ENCODE peak calls at places on chromosomes 6 and 20, in nine cellular contexts. X is colonic mucosa, V is stomach, O is lower lobe of right lung, M is tibial artery, R is left ventricle myocardium inferior, N is adrenal gland, F is psoas muscle, Z is sigmoid colon. U is an unnamed sample.

GRCh38 chr6:159751448-159751847 is 10.4 kb upstream of the ACAT2 start:
- DNase-seq in X (no peak), F (no peak), R (no peak), V (no peak), N (no peak), Z (no peak), O (no peak), M (no peak), U (no peak)

GRCh38 chr20:2840967-2841531 is 504 bp downstream of the VPS16 start:
- DNase-seq in F (peak; percentile 80), Z (peak; percentile 86), R (peak; percentile 61), X (peak; percentile 49), N (peak; percentile 69), M (peak; percentile 68), O (peak; percentile 74), V (peak; percentile 35), U (no peak)

GRCh38 chr6:34043371-34043770 is 102.5 kb downstream of the GRM4 start:
- DNase-seq in Z (no peak), V (no peak), R (no peak), O (no peak), M (no peak), N (no peak), F (no peak), X (no peak), U (no peak)

GRCh38 chr6:31528307-31528777 is 420 bp upstream of the MCCD1 start:
- DNase-seq in M (no peak), V (no peak), Z (no peak), O (no peak), X (no peak), N (no peak), F (no peak), R (no peak), U (no peak)

GRCh38 chr6:106066984-106067383 is 19.2 kb upstream of the PRDM1 start:
- DNase-seq in F (no peak), N (no peak), O (no peak), V (no peak), Z (no peak), X (no peak), M (no peak), R (no peak), U (no peak)

GRCh38 chr6:3230275-3231212 is 3.1 kb upstream of the TUBB2B start:
- DNase-seq in R (no peak), F (no peak), Z (no peak), O (no peak), M (no peak), X (no peak), N (no peak), V (no peak), U (no peak)

GRCh38 chr6:159541296-159541695 is 151.7 kb downstream of the SOD2 start:
- DNase-seq in O (no peak), F (no peak), V (no peak), Z (no peak), R (no peak), M (no peak), N (no peak), X (no peak), U (no peak)

GRCh38 chr6:41445268-41445667 is 100.9 kb upstream of the FOXP4 start:
- DNase-seq in O (no peak), X (no peak), V (no peak), M (no peak), Z (no peak), N (no peak), R (no peak), F (no peak), U (no peak)

GRCh38 chr20:381581-382290 is 1.2 kb downstream of the TRIB3 start:
- DNase-seq in M (peak; percentile 54), N (peak; percentile 78), O (peak; percentile 87), Z (peak; percentile 83), R (peak; percentile 66), V (peak; percentile 79), X (peak; percentile 88), F (peak; percentile 82), U (no peak)

GRCh38 chr6:32046450-32047083 is 8.4 kb downstream of the CYP21A2 start:
- DNase-seq in Z (peak; percentile 84), V (no peak), O (no peak), R (peak; percentile 40), X (peak; percentile 23), F (peak; percentile 80), M (peak; percentile 67), N (peak; percentile 77), U (no peak)

GRCh38 chr6:24537771-24538385 is 43.1 kb downstream of the ALDH5A1 start:
- DNase-seq in X (no peak), O (no peak), R (no peak), Z (no peak), F (no peak), N (no peak), M (no peak), V (no peak), U (no peak)

GRCh38 chr6:82525775-82526515 is 162.3 kb downstream of the TPBG start:
- DNase-seq in Z (no peak), F (no peak), M (no peak), O (no peak), X (no peak), N (no peak), R (no peak), V (no peak), U (no peak)
- H3K4me3 ChIP-seq in Z (no peak overlapping the region), F (no peak overlapping the region), M (no peak overlapping the region), O (no peak overlapping the region), X (no peak overlapping the region), N (no peak overlapping the region), R (no peak overlapping the region), V (no peak overlapping the region), U (no peak overlapping the region)

DNA sequence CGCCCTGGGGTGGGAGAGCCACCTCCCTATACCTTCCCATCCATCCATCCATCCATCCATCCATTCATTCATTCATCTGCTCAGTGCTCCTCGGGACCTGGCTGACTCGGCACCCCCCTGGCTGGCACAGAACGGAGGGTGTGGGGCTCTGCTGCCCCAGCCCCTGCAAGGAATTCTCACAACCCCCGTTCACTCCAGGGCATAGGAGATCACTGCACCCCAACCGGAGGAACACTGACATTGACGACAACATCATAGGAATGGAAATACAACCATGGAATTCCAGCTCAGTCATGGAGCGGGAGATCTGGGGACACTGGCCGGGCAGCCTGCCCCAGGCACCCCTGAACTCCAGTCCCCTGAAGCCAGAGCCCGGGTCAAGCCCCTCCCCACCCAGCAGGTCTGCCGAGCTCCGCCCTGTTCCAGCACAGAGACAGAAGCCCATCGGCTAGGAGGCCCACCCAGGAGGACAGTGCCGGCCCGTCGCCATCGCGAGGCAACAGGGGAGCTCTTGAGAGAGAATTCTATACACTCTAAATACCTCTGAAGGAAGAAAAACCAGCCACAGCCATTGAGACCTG is 27.9 kb upstream of the MRGBP start:
- DNase-seq in R (no peak), N (no peak), F (peak; percentile 28), Z (no peak), O (peak; percentile 28), X (no peak), M (no peak), V (no peak), U (no peak)
- H3K4me1 ChIP-seq in R (peaks cover 9% of the 10 kb centered on the region), N (peaks cover 15% of the 10 kb centered on the region), F (no peaks in the 10 kb centered on the region), Z (peaks cover 15% of the 10 kb centered on the region), O (no peaks in the 10 kb centered on the region), X (no peaks in the 10 kb centered on the region), M (peaks cover 7% of the 10 kb centered on the region), V (peaks cover 5% of the 10 kb centered on the region), U (no peaks in the 10 kb centered on the region)

DNA sequence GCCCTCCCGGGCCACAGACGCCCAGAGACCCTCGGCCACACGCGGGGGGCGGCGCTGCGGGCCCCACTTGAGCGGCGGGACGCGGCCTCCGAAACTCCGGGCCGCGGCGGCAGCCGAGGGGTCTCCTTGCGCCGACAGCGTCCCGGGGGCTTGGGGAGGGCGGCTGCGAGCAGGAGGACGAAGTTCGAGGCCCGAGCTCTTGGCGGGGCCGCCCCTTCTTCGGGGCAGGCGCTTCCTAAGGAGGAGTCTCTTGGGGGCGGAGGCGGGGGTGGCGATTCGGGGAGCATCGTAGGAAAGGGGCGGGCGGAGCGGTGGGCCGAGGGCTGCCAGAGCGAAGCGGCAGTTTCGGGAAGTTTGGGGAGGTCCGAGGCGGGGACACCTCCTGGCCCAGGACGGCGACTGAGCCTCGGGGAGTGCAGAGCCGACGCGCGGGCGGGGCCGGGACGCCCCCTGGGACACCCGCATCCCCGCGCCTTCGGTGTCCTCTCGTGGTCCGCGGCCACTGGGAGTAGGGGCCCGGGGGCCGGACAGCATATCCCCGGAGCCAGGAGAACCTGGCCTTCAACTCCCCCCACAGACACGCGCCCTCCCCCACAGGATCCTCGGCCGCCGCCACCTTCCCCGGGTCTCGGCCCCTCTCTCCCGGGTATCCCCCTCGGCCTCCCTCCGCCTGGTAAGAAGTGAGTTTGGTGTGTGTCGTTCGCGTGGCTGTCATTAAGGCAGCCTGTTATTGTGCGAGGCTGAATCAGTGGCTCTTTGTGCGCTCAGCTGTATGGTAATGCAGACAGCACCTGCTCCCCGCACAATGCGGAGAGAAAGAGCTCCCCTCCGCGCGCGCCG is 613 bp upstream of the DLL1 start:
- DNase-seq in N (peak; percentile 75), O (peak; percentile 68), R (peak; percentile 78), F (peak; percentile 75), X (peak; percentile 75), V (peak; percentile 57), M (peak; percentile 63), Z (peak; percentile 88), U (no peak)
- TF ChIP-seq CTCF in N (no peak), O (no peak), R (peak; percentile 21), F (no peak), X (no peak), V (no peak), M (no peak), Z (no peak), U (no peak)

GRCh38 chr6:157072128-157072527 is 251.2 kb downstream of the TMEM242 start:
- DNase-seq in O (no peak), R (no peak), N (no peak), V (no peak), F (no peak), X (no peak), Z (no peak), M (no peak), U (no peak)

GRCh38 chr6:157073596-157073995 is 249.7 kb downstream of the TMEM242 start:
- DNase-seq in X (no peak), F (no peak), Z (no peak), M (no peak), N (no peak), V (no peak), O (no peak), R (no peak), U (no peak)

GRCh38 chr6:157068691-157069228 is 254.6 kb downstream of the TMEM242 start:
- DNase-seq in R (no peak), O (no peak), M (no peak), N (no peak), Z (no peak), F (no peak), V (no peak), X (no peak), U (no peak)

GRCh38 chr6:157069585-157069984 is 253.7 kb downstream of the TMEM242 start:
- DNase-seq in M (no peak), O (no peak), X (no peak), N (no peak), R (no peak), Z (no peak), V (no peak), F (no peak), U (no peak)

DNA sequence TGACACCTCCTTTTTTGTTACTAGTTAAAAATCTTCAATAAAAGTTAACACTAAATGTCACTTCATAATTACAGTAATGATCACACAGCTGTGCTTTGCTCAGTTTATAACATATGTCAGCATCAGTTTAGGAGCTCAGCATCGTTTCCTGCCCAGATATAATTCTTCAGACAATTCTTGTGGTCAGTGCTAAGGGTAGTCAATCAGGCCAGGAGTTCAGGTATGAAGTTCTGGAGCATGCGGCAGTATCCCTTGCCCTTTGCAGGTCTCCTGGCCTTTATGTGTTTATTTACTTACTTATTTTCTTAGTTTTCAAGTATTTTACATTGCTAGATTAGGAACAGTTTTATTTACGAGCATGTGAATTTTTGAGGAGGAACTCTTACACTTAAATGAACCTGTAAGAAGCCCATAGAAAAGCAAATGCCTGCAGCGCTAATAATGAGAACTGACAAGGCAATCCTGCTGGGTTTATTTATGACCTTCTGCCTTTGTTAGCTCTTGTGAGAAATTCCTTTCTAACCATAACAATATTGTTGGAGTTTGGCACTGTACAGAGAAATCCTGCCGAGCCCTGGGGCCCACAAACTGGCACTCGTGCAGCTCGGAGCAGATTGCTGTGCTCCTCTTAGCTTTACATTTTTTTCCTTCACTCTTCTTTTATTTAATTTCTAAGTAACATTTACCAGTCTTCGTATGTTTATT is 252.8 kb downstream of the TMEM242 start:
- DNase-seq in O (no peak), R (no peak), V (no peak), M (no peak), X (no peak), F (no peak), Z (no peak), N (no peak), U (no peak)
- H3K4me3 ChIP-seq in O (no peak overlapping the region), R (no peak overlapping the region), V (no peak overlapping the region), M (no peak overlapping the region), X (no peak overlapping the region), F (no peak overlapping the region), Z (no peak overlapping the region), N (no peak overlapping the region), U (no peak overlapping the region)

U was measured in Panc1.